ENCODE peak calls at places on chromosomes 6 and 20, in four cellular contexts. P is cardiac muscle cell, O is mammary epithelial cell, C is ovary. W is an unnamed sample.

GRCh38 chr20:45347936-45348809 is at the start of gene SDC4:
- DNase-seq in P (peak), O (peak), C (peak), W (no peak)

GRCh38 chr6:121932071-121933009 is 467.1 kb upstream of the HSF2 start:
- DNase-seq in P (peak), O (no peak), C (no peak), W (no peak)

GRCh38 chr20:44758247-44759101 is 12.8 kb downstream of the KCNK15 start:
- DNase-seq in P (no peak), O (no peak), C (no peak), W (no peak)

GRCh38 chr6:83310046-83310445 is 116.9 kb downstream of the RWDD2A start:
- DNase-seq in P (no peak), O (no peak), C (no peak), W (no peak)

GRCh38 chr6:89032599-89032998 is 48.0 kb upstream of the PNRC1 start:
- DNase-seq in P (no peak), O (no peak), C (no peak), W (no peak)

GRCh38 chr6:168150551-168151444 is 71.8 kb upstream of the FRMD1 start:
- DNase-seq in P (peak), O (no peak), C (no peak), W (no peak)

GRCh38 chr20:44692932-44693476 is 22.2 kb upstream of the CCN5 start:
- DNase-seq in P (no peak), O (peak), C (peak), W (no peak)

GRCh38 chr6:80638222-80639055 is 532.0 kb downstream of the BCKDHB start:
- DNase-seq in P (peak), O (peak), C (no peak), W (peak)

GRCh38 chr20:2822073-2822472 is 5.9 kb downstream of the TMEM239 start:
- DNase-seq in P (no peak), O (no peak), C (peak), W (no peak)

DNA sequence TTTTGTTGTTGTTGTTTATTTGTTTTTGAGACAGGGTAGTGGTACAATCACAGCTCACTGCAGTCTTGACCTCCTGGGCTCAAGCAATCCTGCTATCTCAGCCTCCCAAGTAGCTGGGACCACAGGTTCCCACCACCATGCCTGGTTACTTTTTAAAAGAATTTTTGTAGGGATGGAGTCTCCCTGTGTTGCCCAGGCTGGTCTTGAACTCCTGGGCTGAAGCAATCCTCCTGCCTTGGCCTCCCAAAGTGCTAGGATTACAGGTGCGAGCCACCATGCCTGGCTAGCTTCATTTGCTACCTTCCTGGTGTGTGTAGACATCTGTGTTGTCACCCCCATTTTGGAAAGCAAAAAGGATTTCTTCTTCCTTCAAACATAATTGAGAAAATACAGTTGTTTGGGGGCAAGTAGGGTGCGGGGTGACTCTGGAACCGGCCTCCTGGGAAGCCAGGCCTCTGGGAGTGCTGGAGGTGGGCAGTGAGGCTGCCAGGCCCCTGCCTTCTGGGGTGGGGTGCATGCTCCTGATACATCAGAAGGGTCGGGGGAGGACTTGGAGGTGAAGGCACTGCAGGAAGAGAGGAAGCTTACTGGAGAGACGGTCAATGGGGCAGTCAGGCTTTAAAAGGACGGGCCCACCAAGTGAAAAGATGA is 28.4 kb downstream of the SYNJ2 start:
- DNase-seq in P (no peak), O (no peak), C (no peak), W (no peak)
- H3K27ac ChIP-seq in P (no peak), O (no peak), C (no peak), W (no peak)

GRCh38 chr20:13934992-13935894 is 55.2 kb downstream of the SEL1L2 start:
- DNase-seq in P (no peak), O (no peak), C (no peak), W (no peak)

GRCh38 chr20:13941031-13941430 is 49.4 kb downstream of the SEL1L2 start:
- DNase-seq in P (no peak), O (no peak), C (no peak), W (no peak)

DNA sequence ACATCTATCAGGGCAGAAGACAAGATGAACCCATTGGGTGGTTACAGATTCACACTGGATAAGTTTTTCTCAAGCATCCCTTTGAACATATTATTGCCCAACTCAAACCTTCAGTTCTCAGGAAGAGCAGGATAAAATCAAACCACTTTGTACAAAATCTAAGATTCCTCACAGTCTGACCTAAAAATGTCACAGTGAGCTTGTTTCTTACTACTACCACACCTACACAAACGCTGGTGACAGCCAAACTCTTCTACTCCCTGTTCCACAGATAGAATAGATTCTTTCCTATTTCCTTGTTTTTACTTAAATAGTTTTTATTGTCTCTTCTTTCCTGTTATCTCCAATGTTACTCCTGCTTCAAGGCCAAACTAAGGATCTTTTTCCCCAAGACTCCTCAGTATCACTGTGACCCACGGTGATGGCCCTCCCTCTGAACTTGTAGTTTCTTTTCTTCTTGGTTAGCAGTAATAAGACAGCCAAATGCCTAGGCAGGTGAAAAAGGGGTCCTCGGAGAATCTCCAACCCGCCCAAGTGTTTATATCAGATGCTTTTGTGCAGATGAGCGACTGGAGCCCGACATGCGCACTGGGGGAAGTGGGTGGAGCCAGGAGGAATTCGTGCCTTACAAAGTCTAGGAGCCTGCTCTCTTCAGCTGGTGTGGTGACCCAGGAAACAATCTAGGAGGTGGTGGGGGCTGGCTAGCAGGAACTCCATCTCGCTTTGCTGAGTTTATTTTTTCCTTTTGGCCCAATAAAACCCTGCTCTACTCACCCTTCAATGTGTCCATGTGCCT is 53.4 kb downstream of the SEL1L2 start:
- DNase-seq in P (no peak), O (no peak), C (peak), W (no peak)
- H3K27ac ChIP-seq in P (no peak), O (no peak), C (no peak), W (no peak)

GRCh38 chr20:50729925-50730764 is 1.2 kb upstream of the PARD6B start:
- DNase-seq in P (peak), O (no peak), C (no peak), W (no peak)

GRCh38 chr20:50731055-50731929 is at the start of gene PARD6B:
- DNase-seq in P (peak), O (peak), C (peak), W (peak)

GRCh38 chr20:50731930-50732690 is 730 bp downstream of the PARD6B start:
- DNase-seq in P (peak), O (peak), C (peak), W (no peak)

GRCh38 chr20:50728981-50729874 is 2.2 kb upstream of the PARD6B start:
- DNase-seq in P (no peak), O (peak), C (no peak), W (peak)

GRCh38 chr20:50730765-50731054 is 670 bp upstream of the PARD6B start:
- DNase-seq in P (no peak), O (no peak), C (no peak), W (no peak)
- H3K27ac ChIP-seq in P (peak), O (peak), C (no peak), W (peak)

DNA sequence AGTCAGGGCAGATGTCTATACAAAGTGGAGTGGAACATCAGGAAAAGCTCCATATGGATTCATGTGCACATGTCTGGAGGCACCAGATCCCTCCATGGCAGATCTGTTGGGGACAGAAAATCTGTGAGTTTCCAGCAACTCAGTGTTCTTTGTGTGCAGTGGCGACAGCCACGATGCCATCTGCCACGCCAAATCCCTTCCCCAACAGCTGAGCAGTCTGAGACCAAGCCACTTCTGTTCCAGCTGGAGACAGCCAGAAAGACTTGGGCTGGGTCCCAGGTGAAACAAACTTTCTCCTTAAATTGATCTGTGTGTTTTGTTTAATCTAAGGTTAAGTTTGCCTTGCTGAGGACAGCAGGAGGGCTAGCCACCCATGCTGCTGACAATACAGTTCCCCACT is 22.9 kb downstream of the FKBP1A start:
- DNase-seq in P (no peak), O (no peak), C (no peak), W (no peak)
- H3K27ac ChIP-seq in P (no peak), O (no peak), C (no peak), W (peak)

DNA sequence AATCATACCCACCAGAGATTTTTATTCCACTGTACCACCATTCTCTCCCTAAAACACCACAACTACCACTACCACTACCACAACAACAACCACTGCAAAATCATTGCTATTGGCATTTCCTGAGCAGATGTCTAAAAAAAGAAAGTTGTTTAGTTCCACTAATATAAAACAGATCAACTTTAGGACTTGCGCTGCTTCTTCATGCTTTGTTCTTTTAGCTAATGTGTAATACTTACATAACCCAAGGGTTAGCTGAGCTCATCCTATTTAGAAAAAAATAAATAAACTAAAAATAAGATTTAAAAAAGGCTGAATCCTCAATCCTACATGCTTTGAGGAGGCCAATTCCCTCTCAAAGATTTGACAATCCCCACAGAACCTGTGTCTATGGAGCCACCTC is 11.4 kb downstream of the IYD start:
- DNase-seq in P (no peak), O (no peak), C (no peak), W (no peak)
- H3K27ac ChIP-seq in P (no peak), O (no peak), C (no peak), W (no peak)

DNA sequence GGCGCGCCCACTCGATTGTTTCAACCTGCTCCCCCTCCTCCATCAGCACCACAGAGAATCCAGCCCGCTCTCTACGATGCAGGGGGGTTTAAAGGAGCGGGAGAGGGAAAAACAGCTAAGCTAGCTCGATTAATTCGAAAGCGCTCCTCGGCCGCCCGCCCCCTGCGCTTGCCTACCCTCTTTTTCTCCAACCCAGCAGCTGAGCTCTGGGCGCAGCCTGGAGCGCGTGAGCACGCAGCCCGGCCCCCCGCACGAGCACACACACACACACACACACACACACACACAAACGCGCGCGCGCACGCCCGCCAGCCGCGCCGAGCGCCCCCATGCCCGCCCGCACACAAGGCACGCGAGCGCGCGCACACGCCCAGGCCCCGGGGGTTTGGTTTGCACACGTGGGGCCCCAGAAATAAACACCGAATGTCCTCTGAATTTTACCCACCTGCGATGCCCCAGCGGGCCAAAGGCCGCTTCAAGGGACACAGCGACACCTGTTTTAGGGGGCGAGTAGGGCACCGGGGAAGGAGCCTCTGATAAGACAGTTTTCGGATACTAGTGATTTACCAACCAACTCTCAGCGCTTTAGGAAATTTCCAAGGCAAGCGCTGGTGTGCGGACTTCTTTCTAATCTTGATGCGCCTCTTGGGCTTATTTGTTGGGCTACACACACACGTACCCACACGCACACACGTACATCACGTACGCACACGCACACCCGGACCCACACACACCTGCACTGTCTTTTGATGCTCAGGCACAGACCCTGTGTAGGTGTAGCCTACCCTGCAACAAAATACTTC is 787 bp upstream of the NRN1 start:
- DNase-seq in P (peak), O (peak), C (no peak), W (no peak)
- H3K27ac ChIP-seq in P (no peak), O (no peak), C (no peak), W (no peak)

W was measured in epithelial cell of prostate.